ENCODE peak calls at places on chromosome 13, in nine cellular contexts. P, K, R, E, F, N, Z, T and J are unnamed samples.

GRCh38 chr13:87944038-87944437 is 272.9 kb downstream of the SLITRK5 start:
- DNase-seq in P (no peak), K (no peak), R (no peak), E (no peak), F (no peak), N (no peak), Z (no peak), T (no peak), J (no peak)

GRCh38 chr13:38636106-38636505 is 50.8 kb upstream of the FREM2 start:
- DNase-seq in P (no peak), K (no peak), R (no peak), E (no peak), F (no peak), N (no peak), Z (no peak), T (no peak), J (no peak)

GRCh38 chr13:98575009-98575866 is 1.7 kb downstream of the STK24 start:
- DNase-seq in P (peak; percentile 28), K (no peak), R (no peak), E (no peak), F (no peak), N (no peak), Z (no peak), T (peak; percentile 43), J (no peak)

GRCh38 chr13:53189162-53189561 is 160.5 kb downstream of the OLFM4 start:
- DNase-seq in P (no peak), K (no peak), R (no peak), E (no peak), F (no peak), N (no peak), Z (no peak), T (no peak), J (peak; percentile 4)

GRCh38 chr13:67095621-67096020 is 134.5 kb downstream of the PCDH9 start:
- DNase-seq in P (peak; percentile 33), K (peak; percentile 44), R (no peak), E (no peak), F (no peak), N (no peak), Z (no peak), T (peak; percentile 7), J (no peak)

GRCh38 chr13:72180253-72180952 is 313.4 kb upstream of the DACH1 start:
- DNase-seq in P (peak; percentile 92), K (peak; percentile 44), R (no peak), E (no peak), F (no peak), N (no peak), Z (no peak), T (no peak), J (no peak)

GRCh38 chr13:112837371-112838037 is 131.5 kb upstream of the MCF2L start:
- DNase-seq in P (no peak), K (no peak), R (no peak), E (no peak), F (no peak), N (no peak), Z (no peak), T (no peak), J (no peak)

GRCh38 chr13:106481919-106482318 is 53.5 kb downstream of the EFNB2 start:
- DNase-seq in P (no peak), K (no peak), R (no peak), E (no peak), F (no peak), N (no peak), Z (no peak), T (no peak), J (no peak)

GRCh38 chr13:109156181-109156935 is 526.9 kb downstream of the MYO16 start:
- DNase-seq in P (peak; percentile 89), K (peak; percentile 85), R (no peak), E (peak; percentile 82), F (no peak), N (no peak), Z (no peak), T (peak; percentile 92), J (no peak)

GRCh38 chr13:69948016-69948415 is 159.6 kb upstream of the ATXN8OS start:
- DNase-seq in P (peak; percentile 16), K (no peak), R (no peak), E (no peak), F (no peak), N (no peak), Z (no peak), T (no peak), J (no peak)

GRCh38 chr13:45809810-45810394 is 41.7 kb downstream of the SIAH3 start:
- DNase-seq in P (no peak), K (no peak), R (no peak), E (no peak), F (no peak), N (no peak), Z (no peak), T (no peak), J (no peak)

GRCh38 chr13:44271031-44271433 is 102.6 kb upstream of the SERP2 start:
- DNase-seq in P (no peak), K (no peak), R (no peak), E (peak; percentile 22), F (no peak), N (no peak), Z (no peak), T (peak; percentile 77), J (no peak)

GRCh38 chr13:100589178-100589725 is 663 bp upstream of the GGACT start:
- DNase-seq in P (no peak), K (no peak), R (no peak), E (no peak), F (no peak), N (no peak), Z (no peak), T (no peak), J (peak; percentile 9)

GRCh38 chr13:109787135-109787954 is 962 bp upstream of the IRS2 start:
- DNase-seq in P (no peak), K (peak; percentile 60), R (no peak), E (no peak), F (no peak), N (peak; percentile 70), Z (no peak), T (peak; percentile 44), J (peak; percentile 83)

GRCh38 chr13:51950722-51951121 is 60.5 kb downstream of the ATP7B start:
- DNase-seq in P (no peak), K (no peak), R (no peak), E (no peak), F (no peak), N (no peak), Z (no peak), T (no peak), J (no peak)

GRCh38 chr13:51542358-51542972 is 41.8 kb upstream of the WDFY2 start:
- DNase-seq in P (no peak), K (no peak), R (no peak), E (no peak), F (no peak), N (no peak), Z (no peak), T (peak; percentile 38), J (peak; percentile 66)

GRCh38 chr13:51041126-51041525 is 69.9 kb downstream of the C13orf42 start:
- DNase-seq in P (no peak), K (no peak), R (no peak), E (no peak), F (no peak), N (no peak), Z (no peak), T (no peak), J (no peak)

GRCh38 chr13:88281846-88282245 is 610.7 kb downstream of the SLITRK5 start:
- DNase-seq in P (no peak), K (no peak), R (no peak), E (no peak), F (no peak), N (no peak), Z (no peak), T (no peak), J (no peak)

GRCh38 chr13:28623782-28624706 is 34.9 kb upstream of the POMP start:
- DNase-seq in P (no peak), K (no peak), R (no peak), E (peak; percentile 12), F (no peak), N (no peak), Z (no peak), T (no peak), J (peak; percentile 36)

GRCh38 chr13:35923347-35923746 is 207.8 kb downstream of the DCLK1 start:
- DNase-seq in P (peak; percentile 92), K (peak; percentile 60), R (no peak), E (peak; percentile 42), F (no peak), N (no peak), Z (no peak), T (peak; percentile 24), J (no peak)

GRCh38 chr13:111393221-111393790 is 72.9 kb downstream of the TEX29 start:
- DNase-seq in P (no peak), K (no peak), R (no peak), E (no peak), F (no peak), N (no peak), Z (no peak), T (no peak), J (no peak)

GRCh38 chr13:50292082-50292481 is 276.8 kb downstream of the KCNRG start:
- DNase-seq in P (peak; percentile 20), K (no peak), R (no peak), E (no peak), F (no peak), N (no peak), Z (no peak), T (no peak), J (no peak)

GRCh38 chr13:94143624-94144350 is 335.7 kb downstream of the DCT start:
- DNase-seq in P (no peak), K (no peak), R (no peak), E (no peak), F (no peak), N (no peak), Z (no peak), T (no peak), J (no peak)

GRCh38 chr13:40379794-40380608 is 286.4 kb downstream of the FOXO1 start:
- DNase-seq in P (no peak), K (no peak), R (no peak), E (no peak), F (no peak), N (no peak), Z (no peak), T (no peak), J (no peak)

GRCh38 chr13:40598599-40598998 is 67.8 kb downstream of the FOXO1 start:
- DNase-seq in P (no peak), K (no peak), R (no peak), E (no peak), F (no peak), N (no peak), Z (no peak), T (peak; percentile 61), J (no peak)

GRCh38 chr13:93279982-93280381 is 53.4 kb downstream of the GPC6 start:
- DNase-seq in P (no peak), K (no peak), R (no peak), E (no peak), F (no peak), N (no peak), Z (no peak), T (no peak), J (no peak)

GRCh38 chr13:98599502-98600328 is 22.8 kb upstream of the STK24 start:
- DNase-seq in P (no peak), K (no peak), R (no peak), E (no peak), F (no peak), N (no peak), Z (no peak), T (no peak), J (no peak)

GRCh38 chr13:45490068-45490467 is 25.3 kb downstream of the COG3 start:
- DNase-seq in P (peak; percentile 4), K (peak; percentile 35), R (no peak), E (no peak), F (no peak), N (no peak), Z (no peak), T (no peak), J (peak; percentile 24)

GRCh38 chr13:50127726-50128291 is 112.6 kb downstream of the KCNRG start:
- DNase-seq in P (no peak), K (no peak), R (no peak), E (no peak), F (no peak), N (no peak), Z (no peak), T (no peak), J (no peak)

GRCh38 chr13:40679586-40679985 is 13.1 kb upstream of the FOXO1 start:
- DNase-seq in P (no peak), K (no peak), R (no peak), E (no peak), F (no peak), N (no peak), Z (no peak), T (no peak), J (no peak)

GRCh38 chr13:20714563-20715339 is 11.3 kb downstream of the IL17D start:
- DNase-seq in P (no peak), K (peak; percentile 89), R (no peak), E (no peak), F (no peak), N (no peak), Z (no peak), T (no peak), J (no peak)